ENCODE peak calls at places on chromosome 15, in five cellular contexts. O is neural progenitor cell, G is HCT116, C is MM.1S, A is SK-N-SH. K is an unnamed sample.

GRCh38 chr15:39613271-39613670 is 32.4 kb downstream of the THBS1 start:
- DNase-seq in O (no peak), G (no peak), C (no peak), A (no peak), K (peak)

GRCh38 chr15:86337071-86337470 is 257.4 kb downstream of the AGBL1 start:
- DNase-seq in A (no peak), O (no peak), G (no peak), C (no peak), K (no peak)

GRCh38 chr15:99450896-99451358 is 114.9 kb upstream of the MEF2A start:
- DNase-seq in O (peak), C (no peak), G (no peak), A (no peak), K (no peak)

GRCh38 chr15:98856540-98856907 is 151.1 kb downstream of the PGPEP1L start:
- DNase-seq in O (no peak), C (no peak), A (no peak), G (no peak), K (peak)

GRCh38 chr15:31268911-31269784 is 57.5 kb upstream of the KLF13 start:
- DNase-seq in G (no peak), O (peak), A (no peak), C (no peak), K (no peak)

GRCh38 chr15:70376929-70377691 is 279.4 kb upstream of the TLE3 start:
- DNase-seq in G (no peak), O (peak), A (peak), C (no peak), K (no peak)

GRCh38 chr15:31752363-31752762 is 278.0 kb upstream of the CHRNA7 start:
- DNase-seq in C (no peak), O (no peak), G (no peak), A (no peak), K (peak)

GRCh38 chr15:67548862-67549651 is 6.6 kb downstream of the MAP2K5 start:
- DNase-seq in A (peak), G (no peak), C (no peak), O (peak), K (no peak)

GRCh38 chr15:53072077-53072476 is 281.9 kb upstream of the ONECUT1 start:
- DNase-seq in A (no peak), O (peak), G (peak), C (peak), K (peak)

GRCh38 chr15:70955151-70955550 is 62.5 kb downstream of the LRRC49 start:
- DNase-seq in A (no peak), O (no peak), G (no peak), C (no peak), K (no peak)

GRCh38 chr15:94855018-94855408 is 623.7 kb downstream of the MCTP2 start:
- DNase-seq in G (no peak), O (no peak), A (no peak), C (no peak), K (no peak)

GRCh38 chr15:88695046-88695445 is 56.2 kb downstream of the ISG20 start:
- DNase-seq in O (no peak), G (no peak), A (no peak), C (no peak), K (no peak)

GRCh38 chr15:81814882-81815455 is 230.8 kb downstream of the MEX3B start:
- DNase-seq in G (no peak), C (no peak), A (no peak), O (no peak), K (no peak)

GRCh38 chr15:100918690-100919480 is at the start of gene LRRK1:
- DNase-seq in A (peak), O (peak), C (peak), G (no peak), K (peak)
- H3K9ac ChIP-seq in A (peak), O (no peak), C (peak), G (peak), K (peak)

GRCh38 chr15:58690703-58691102 is 58.8 kb downstream of the ADAM10 start:
- DNase-seq in G (no peak), O (no peak), C (no peak), A (no peak), K (no peak)
- TF ChIP-seq CTCF in G (no peak), O (no peak), C (no peak), A (no peak), K (no peak)

GRCh38 chr15:101501703-101502373 is 12.3 kb upstream of the PCSK6 start:
- DNase-seq in O (peak), A (peak), G (peak), C (no peak), K (peak)
- TF ChIP-seq EZH2phosphoT487 in O (no peak), A (no peak), G (no peak), C (no peak), K (no peak)

GRCh38 chr15:66356359-66357236 is at the start of gene TIPIN:
- DNase-seq in C (peak), O (peak), G (peak), A (peak), K (peak)

GRCh38 chr15:66359740-66360139 is 3.3 kb upstream of the TIPIN start:
- DNase-seq in O (no peak), G (peak), A (no peak), C (no peak), K (peak)

DNA sequence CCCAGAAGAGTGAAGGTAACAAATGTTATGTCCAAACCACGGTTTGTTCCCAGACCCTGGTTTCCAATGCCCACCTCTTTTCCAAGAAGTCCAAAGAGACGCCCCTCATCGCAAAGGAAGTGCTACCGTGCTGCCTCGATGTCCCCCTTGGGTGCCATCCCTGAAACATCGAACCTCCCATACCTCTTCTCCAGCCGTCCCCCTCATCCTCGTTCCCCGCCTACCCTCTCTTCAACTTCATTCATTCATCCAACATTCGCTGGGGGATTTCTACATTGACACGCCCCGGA is 471 bp downstream of the TIPIN start:
- DNase-seq in O (no peak), C (peak), A (no peak), G (no peak), K (no peak)
- H3K9ac ChIP-seq in O (peak), C (peak), A (peak), G (peak), K (peak)

DNA sequence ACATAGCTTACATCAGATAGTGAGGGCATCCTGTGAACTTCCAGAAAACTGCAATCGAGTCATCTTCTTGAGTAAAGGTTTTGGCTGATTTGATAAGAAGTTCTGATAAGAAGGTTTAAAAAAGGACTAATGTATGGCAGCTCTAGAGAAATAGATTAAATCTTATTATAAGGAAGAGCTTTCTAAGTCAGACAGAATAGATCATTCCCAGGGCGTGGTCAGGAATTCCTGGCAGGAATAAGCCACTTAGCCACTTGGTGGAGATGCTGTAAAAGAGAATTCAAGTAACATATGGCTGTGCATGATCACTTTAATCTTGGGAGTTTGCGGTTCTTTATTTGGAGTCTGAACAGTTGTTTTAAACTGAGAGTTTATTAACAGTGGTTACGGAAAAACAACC is 17.4 kb downstream of the PGBD4 start:
- DNase-seq in G (no peak), A (no peak), C (no peak), O (no peak), K (peak)
- TF ChIP-seq CTCF in G (no peak), A (peak), C (no peak), O (no peak), K (peak)